ENCODE peak calls at places on chromosomes 2 and 18, in ten cellular contexts. One of them, this sample, is unnamed.

GRCh38 chr2:130370490-130370889 is 14.6 kb downstream of the PTPN18 start:
- DNase-seq in tibial artery: no peak
- DNase-seq in GM10248: peak; percentile 65
- DNase-seq in activated CD8-positive, alpha-beta T cell treated with anti-CD3 and anti-CD28 coated beads for 36 hours: peak; percentile 81
- DNase-seq in cardiac muscle cell: no peak
- DNase-seq in cardiac fibroblast: no peak
- DNase-seq in ovary: no peak
- DNase-seq in endothelial cell: no peak
- DNase-seq in neural crest cell: no peak
- DNase-seq in psoas muscle: no peak
- DNase-seq in this sample: peak; percentile 48

GRCh38 chr18:57048351-57048750 is 98.5 kb upstream of the BOD1L2 start:
- DNase-seq in tibial artery: no peak
- DNase-seq in endothelial cell: no peak
- DNase-seq in neural crest cell: no peak
- DNase-seq in activated CD8-positive, alpha-beta T cell treated with anti-CD3 and anti-CD28 coated beads for 36 hours: no peak
- DNase-seq in cardiac muscle cell: no peak
- DNase-seq in GM10248: no peak
- DNase-seq in ovary: no peak
- DNase-seq in cardiac fibroblast: no peak
- DNase-seq in psoas muscle: no peak
- DNase-seq in this sample: no peak

GRCh38 chr18:22412502-22412901 is 5.2 kb downstream of the CTAGE1 start:
- DNase-seq in endothelial cell: no peak
- DNase-seq in cardiac fibroblast: peak; percentile 76
- DNase-seq in activated CD8-positive, alpha-beta T cell treated with anti-CD3 and anti-CD28 coated beads for 36 hours: no peak
- DNase-seq in GM10248: no peak
- DNase-seq in tibial artery: no peak
- DNase-seq in neural crest cell: no peak
- DNase-seq in cardiac muscle cell: no peak
- DNase-seq in psoas muscle: no peak
- DNase-seq in ovary: no peak
- DNase-seq in this sample: no peak

GRCh38 chr18:55186588-55186987 is 227.3 kb upstream of the CCDC68 start:
- DNase-seq in activated CD8-positive, alpha-beta T cell treated with anti-CD3 and anti-CD28 coated beads for 36 hours: no peak
- DNase-seq in cardiac muscle cell: no peak
- DNase-seq in tibial artery: no peak
- DNase-seq in neural crest cell: no peak
- DNase-seq in GM10248: no peak
- DNase-seq in endothelial cell: no peak
- DNase-seq in ovary: no peak
- DNase-seq in psoas muscle: no peak
- DNase-seq in cardiac fibroblast: no peak
- DNase-seq in this sample: no peak

GRCh38 chr18:68714356-68714706 is 577 bp downstream of the TMX3 start:
- DNase-seq in GM10248: peak; percentile 17
- DNase-seq in cardiac muscle cell: peak; percentile 46
- DNase-seq in cardiac fibroblast: peak; percentile 18
- DNase-seq in tibial artery: no peak
- DNase-seq in psoas muscle: no peak
- DNase-seq in neural crest cell: peak; percentile 14
- DNase-seq in endothelial cell: peak; percentile 22
- DNase-seq in ovary: no peak
- DNase-seq in activated CD8-positive, alpha-beta T cell treated with anti-CD3 and anti-CD28 coated beads for 36 hours: peak; percentile 17
- DNase-seq in this sample: no peak

GRCh38 chr2:179677746-179678505 is 183.5 kb downstream of the ZNF385B start:
- DNase-seq in cardiac muscle cell: no peak
- DNase-seq in endothelial cell: no peak
- DNase-seq in GM10248: no peak
- DNase-seq in ovary: no peak
- DNase-seq in activated CD8-positive, alpha-beta T cell treated with anti-CD3 and anti-CD28 coated beads for 36 hours: no peak
- DNase-seq in psoas muscle: no peak
- DNase-seq in tibial artery: no peak
- DNase-seq in neural crest cell: no peak
- DNase-seq in cardiac fibroblast: no peak
- DNase-seq in this sample: no peak

GRCh38 chr2:179963626-179964025 is 43.5 kb downstream of the CWC22 start:
- DNase-seq in activated CD8-positive, alpha-beta T cell treated with anti-CD3 and anti-CD28 coated beads for 36 hours: no peak
- DNase-seq in tibial artery: no peak
- DNase-seq in cardiac fibroblast: peak; percentile 59
- DNase-seq in endothelial cell: no peak
- DNase-seq in GM10248: no peak
- DNase-seq in neural crest cell: no peak
- DNase-seq in psoas muscle: no peak
- DNase-seq in cardiac muscle cell: no peak
- DNase-seq in ovary: no peak
- DNase-seq in this sample: no peak

GRCh38 chr2:41970898-41971660 is 76.7 kb upstream of the PKDCC start:
- DNase-seq in endothelial cell: no peak
- DNase-seq in neural crest cell: no peak
- DNase-seq in activated CD8-positive, alpha-beta T cell treated with anti-CD3 and anti-CD28 coated beads for 36 hours: no peak
- DNase-seq in psoas muscle: no peak
- DNase-seq in cardiac fibroblast: no peak
- DNase-seq in tibial artery: no peak
- DNase-seq in cardiac muscle cell: no peak
- DNase-seq in ovary: no peak
- DNase-seq in GM10248: no peak
- DNase-seq in this sample: no peak

GRCh38 chr2:4995466-4995865 is 696.7 kb upstream of the SOX11 start:
- DNase-seq in psoas muscle: no peak
- DNase-seq in activated CD8-positive, alpha-beta T cell treated with anti-CD3 and anti-CD28 coated beads for 36 hours: no peak
- DNase-seq in endothelial cell: no peak
- DNase-seq in tibial artery: no peak
- DNase-seq in GM10248: no peak
- DNase-seq in neural crest cell: no peak
- DNase-seq in cardiac fibroblast: no peak
- DNase-seq in ovary: no peak
- DNase-seq in cardiac muscle cell: no peak
- DNase-seq in this sample: no peak

GRCh38 chr2:102975996-102976636 is 214.3 kb downstream of the TMEM182 start:
- DNase-seq in psoas muscle: no peak
- DNase-seq in endothelial cell: peak; percentile 66
- DNase-seq in GM10248: no peak
- DNase-seq in cardiac fibroblast: no peak
- DNase-seq in ovary: no peak
- DNase-seq in neural crest cell: peak; percentile 38
- DNase-seq in tibial artery: no peak
- DNase-seq in activated CD8-positive, alpha-beta T cell treated with anti-CD3 and anti-CD28 coated beads for 36 hours: peak; percentile 12
- DNase-seq in cardiac muscle cell: peak; percentile 71
- DNase-seq in this sample: peak; percentile 10

GRCh38 chr2:36667931-36668330 is 28.6 kb upstream of the VIT start:
- DNase-seq in psoas muscle: no peak
- DNase-seq in endothelial cell: peak; percentile 26
- DNase-seq in cardiac fibroblast: no peak
- DNase-seq in tibial artery: no peak
- DNase-seq in cardiac muscle cell: no peak
- DNase-seq in ovary: no peak
- DNase-seq in GM10248: no peak
- DNase-seq in activated CD8-positive, alpha-beta T cell treated with anti-CD3 and anti-CD28 coated beads for 36 hours: no peak
- DNase-seq in neural crest cell: no peak
- DNase-seq in this sample: no peak

GRCh38 chr2:128557841-128558241 is 239.2 kb upstream of the HS6ST1 start:
- DNase-seq in cardiac muscle cell: no peak
- DNase-seq in GM10248: no peak
- DNase-seq in tibial artery: no peak
- DNase-seq in ovary: no peak
- DNase-seq in endothelial cell: no peak
- DNase-seq in activated CD8-positive, alpha-beta T cell treated with anti-CD3 and anti-CD28 coated beads for 36 hours: no peak
- DNase-seq in neural crest cell: no peak
- DNase-seq in cardiac fibroblast: peak; percentile 81
- DNase-seq in psoas muscle: no peak
- DNase-seq in this sample: no peak

GRCh38 chr2:98385050-98385699 is 38.9 kb downstream of the CNGA3 start:
- DNase-seq in activated CD8-positive, alpha-beta T cell treated with anti-CD3 and anti-CD28 coated beads for 36 hours: peak; percentile 85
- DNase-seq in GM10248: peak; percentile 84
- DNase-seq in cardiac fibroblast: peak; percentile 81
- DNase-seq in neural crest cell: peak; percentile 87
- DNase-seq in cardiac muscle cell: peak; percentile 85
- DNase-seq in psoas muscle: peak; percentile 86
- DNase-seq in ovary: peak; percentile 83
- DNase-seq in endothelial cell: peak; percentile 83
- DNase-seq in tibial artery: peak; percentile 79
- DNase-seq in this sample: peak; percentile 87

GRCh38 chr18:32310119-32310518 is 120.3 kb downstream of the MEP1B start:
- DNase-seq in ovary: no peak
- DNase-seq in cardiac fibroblast: peak; percentile 96
- DNase-seq in GM10248: no peak
- DNase-seq in activated CD8-positive, alpha-beta T cell treated with anti-CD3 and anti-CD28 coated beads for 36 hours: no peak
- DNase-seq in tibial artery: no peak
- DNase-seq in neural crest cell: no peak
- DNase-seq in endothelial cell: no peak
- DNase-seq in psoas muscle: no peak
- DNase-seq in cardiac muscle cell: no peak
- DNase-seq in this sample: no peak

GRCh38 chr2:106572541-106573148 is 85.5 kb downstream of the CD8B2 start:
- DNase-seq in cardiac fibroblast: no peak
- DNase-seq in psoas muscle: no peak
- DNase-seq in activated CD8-positive, alpha-beta T cell treated with anti-CD3 and anti-CD28 coated beads for 36 hours: peak; percentile 53
- DNase-seq in endothelial cell: peak; percentile 51
- DNase-seq in cardiac muscle cell: no peak
- DNase-seq in tibial artery: no peak
- DNase-seq in neural crest cell: no peak
- DNase-seq in GM10248: no peak
- DNase-seq in ovary: no peak
- DNase-seq in this sample: no peak

GRCh38 chr2:232341061-232341738 is 37.4 kb upstream of the ALPP start:
- DNase-seq in GM10248: no peak
- DNase-seq in endothelial cell: no peak
- DNase-seq in tibial artery: peak; percentile 53
- DNase-seq in activated CD8-positive, alpha-beta T cell treated with anti-CD3 and anti-CD28 coated beads for 36 hours: no peak
- DNase-seq in neural crest cell: no peak
- DNase-seq in cardiac fibroblast: no peak
- DNase-seq in psoas muscle: no peak
- DNase-seq in ovary: peak; percentile 21
- DNase-seq in cardiac muscle cell: no peak
- DNase-seq in this sample: no peak

GRCh38 chr2:160214461-160215055 is 14.5 kb upstream of the ITGB6 start:
- DNase-seq in activated CD8-positive, alpha-beta T cell treated with anti-CD3 and anti-CD28 coated beads for 36 hours: no peak
- DNase-seq in ovary: no peak
- DNase-seq in tibial artery: no peak
- DNase-seq in endothelial cell: no peak
- DNase-seq in GM10248: no peak
- DNase-seq in cardiac fibroblast: peak; percentile 86
- DNase-seq in cardiac muscle cell: no peak
- DNase-seq in neural crest cell: no peak
- DNase-seq in psoas muscle: peak; percentile 55
- DNase-seq in this sample: no peak

GRCh38 chr2:230868151-230868946 is 3.6 kb downstream of the ITM2C start:
- DNase-seq in activated CD8-positive, alpha-beta T cell treated with anti-CD3 and anti-CD28 coated beads for 36 hours: no peak
- DNase-seq in tibial artery: no peak
- DNase-seq in ovary: no peak
- DNase-seq in cardiac fibroblast: no peak
- DNase-seq in endothelial cell: no peak
- DNase-seq in neural crest cell: no peak
- DNase-seq in psoas muscle: no peak
- DNase-seq in GM10248: no peak
- DNase-seq in cardiac muscle cell: peak; percentile 77
- DNase-seq in this sample: no peak

GRCh38 chr2:68157402-68158133 is at the start of gene PNO1:
- DNase-seq in ovary: peak; percentile 96
- DNase-seq in psoas muscle: peak; percentile 97
- DNase-seq in cardiac muscle cell: peak; percentile 96
- DNase-seq in endothelial cell: peak; percentile 94
- DNase-seq in neural crest cell: peak; percentile 95
- DNase-seq in GM10248: peak; percentile 97
- DNase-seq in tibial artery: peak; percentile 97
- DNase-seq in activated CD8-positive, alpha-beta T cell treated with anti-CD3 and anti-CD28 coated beads for 36 hours: peak; percentile 98
- DNase-seq in cardiac fibroblast: peak; percentile 97
- DNase-seq in this sample: peak; percentile 92
- TF ChIP-seq CTCF in ovary: no peak
- TF ChIP-seq CTCF in psoas muscle: no peak
- TF ChIP-seq CTCF in cardiac muscle cell: no peak
- TF ChIP-seq CTCF in endothelial cell: no peak
- TF ChIP-seq CTCF in neural crest cell: no peak
- TF ChIP-seq CTCF in GM10248: no peak
- TF ChIP-seq CTCF in tibial artery: no peak
- TF ChIP-seq CTCF in activated CD8-positive, alpha-beta T cell treated with anti-CD3 and anti-CD28 coated beads for 36 hours: no peak
- TF ChIP-seq CTCF in cardiac fibroblast: no peak
- TF ChIP-seq CTCF in this sample: no peak

DNA sequence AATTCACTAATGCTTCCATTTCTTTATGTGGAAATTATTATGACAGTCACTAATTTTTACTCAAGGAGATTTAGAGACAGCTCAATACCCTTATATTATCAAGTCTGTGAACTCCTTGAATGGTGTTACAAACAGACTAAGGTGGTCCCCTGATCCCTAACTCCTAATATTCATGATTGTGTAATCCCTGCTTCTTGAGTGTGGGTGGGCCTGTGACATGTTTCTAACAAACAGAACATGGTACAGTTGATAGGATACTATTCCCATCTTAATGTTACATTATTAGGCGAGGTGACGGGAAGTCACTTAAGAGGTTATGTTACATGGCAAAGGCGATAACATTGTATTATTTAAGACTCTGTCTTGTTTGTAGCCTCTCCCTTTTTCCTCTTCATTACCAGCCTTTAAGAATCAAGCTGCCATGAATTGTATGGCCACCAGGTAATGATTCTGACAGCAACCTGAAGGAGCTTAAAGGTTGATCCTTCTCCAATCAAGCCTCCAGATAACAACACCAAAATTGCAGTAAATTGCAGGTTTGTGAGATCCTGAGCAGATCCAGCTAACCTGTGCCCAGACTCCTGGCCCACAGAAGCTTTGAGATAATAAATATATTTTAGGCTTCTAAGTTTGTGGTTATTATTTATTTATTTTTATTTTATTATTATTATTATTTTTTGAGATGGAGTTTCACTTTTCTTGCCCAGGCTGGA is 32.1 kb downstream of the CYTIP start:
- DNase-seq in psoas muscle: no peak
- DNase-seq in activated CD8-positive, alpha-beta T cell treated with anti-CD3 and anti-CD28 coated beads for 36 hours: no peak
- DNase-seq in neural crest cell: no peak
- DNase-seq in cardiac fibroblast: no peak
- DNase-seq in ovary: no peak
- DNase-seq in endothelial cell: no peak
- DNase-seq in tibial artery: no peak
- DNase-seq in GM10248: no peak
- DNase-seq in cardiac muscle cell: no peak
- DNase-seq in this sample: no peak
- TF ChIP-seq CTCF in psoas muscle: no peak
- TF ChIP-seq CTCF in activated CD8-positive, alpha-beta T cell treated with anti-CD3 and anti-CD28 coated beads for 36 hours: no peak
- TF ChIP-seq CTCF in neural crest cell: no peak
- TF ChIP-seq CTCF in cardiac fibroblast: no peak
- TF ChIP-seq CTCF in ovary: no peak
- TF ChIP-seq CTCF in endothelial cell: no peak
- TF ChIP-seq CTCF in tibial artery: no peak
- TF ChIP-seq CTCF in GM10248: no peak
- TF ChIP-seq CTCF in cardiac muscle cell: no peak
- TF ChIP-seq CTCF in this sample: no peak

GRCh38 chr2:112254466-112255240 is at the start of gene ZC3H8:
- DNase-seq in tibial artery: peak; percentile 96
- DNase-seq in neural crest cell: peak; percentile 91
- DNase-seq in activated CD8-positive, alpha-beta T cell treated with anti-CD3 and anti-CD28 coated beads for 36 hours: peak; percentile 96
- DNase-seq in cardiac fibroblast: peak; percentile 91
- DNase-seq in ovary: peak; percentile 95
- DNase-seq in endothelial cell: peak; percentile 96
- DNase-seq in GM10248: peak; percentile 100
- DNase-seq in psoas muscle: peak; percentile 98
- DNase-seq in cardiac muscle cell: peak; percentile 94
- DNase-seq in this sample: peak; percentile 99
- TF ChIP-seq CTCF in tibial artery: no peak
- TF ChIP-seq CTCF in neural crest cell: no peak
- TF ChIP-seq CTCF in activated CD8-positive, alpha-beta T cell treated with anti-CD3 and anti-CD28 coated beads for 36 hours: no peak
- TF ChIP-seq CTCF in cardiac fibroblast: no peak
- TF ChIP-seq CTCF in ovary: no peak
- TF ChIP-seq CTCF in endothelial cell: no peak
- TF ChIP-seq CTCF in GM10248: peak; percentile 2
- TF ChIP-seq CTCF in psoas muscle: no peak
- TF ChIP-seq CTCF in cardiac muscle cell: no peak
- TF ChIP-seq CTCF in this sample: peak; percentile 41

GRCh38 chr2:81007104-81007503 is 702.6 kb upstream of the LRRTM1 start:
- DNase-seq in tibial artery: no peak
- DNase-seq in GM10248: no peak
- DNase-seq in cardiac fibroblast: no peak
- DNase-seq in endothelial cell: no peak
- DNase-seq in cardiac muscle cell: no peak
- DNase-seq in activated CD8-positive, alpha-beta T cell treated with anti-CD3 and anti-CD28 coated beads for 36 hours: no peak
- DNase-seq in psoas muscle: no peak
- DNase-seq in ovary: no peak
- DNase-seq in neural crest cell: no peak
- DNase-seq in this sample: no peak
- TF ChIP-seq CTCF in tibial artery: no peak
- TF ChIP-seq CTCF in GM10248: no peak
- TF ChIP-seq CTCF in cardiac fibroblast: no peak
- TF ChIP-seq CTCF in endothelial cell: no peak
- TF ChIP-seq CTCF in cardiac muscle cell: no peak
- TF ChIP-seq CTCF in activated CD8-positive, alpha-beta T cell treated with anti-CD3 and anti-CD28 coated beads for 36 hours: no peak
- TF ChIP-seq CTCF in psoas muscle: no peak
- TF ChIP-seq CTCF in ovary: no peak
- TF ChIP-seq CTCF in neural crest cell: no peak
- TF ChIP-seq CTCF in this sample: no peak

This sample was measured in GM13977.